ENCODE peak calls at places on chromosome 11, in seven cellular contexts. H is keratinocyte; U is naive thymus-derived CD4-positive, alpha-beta T cell; I is cardiac muscle cell; S is CD8-positive, alpha-beta memory T cell; Q is ovary; W is gastrocnemius medialis. A is an unnamed sample.

GRCh38 chr11:7846003-7846402 is 49.3 kb upstream of the OR5P2 start:
- DNase-seq in H (no peak), U (no peak), I (no peak), S (no peak), Q (no peak), W (no peak), A (no peak)

GRCh38 chr11:2955896-2956476 is 26.8 kb upstream of the PHLDA2 start:
- DNase-seq in H (no peak), U (no peak), I (no peak), S (no peak), Q (no peak), W (no peak), A (no peak)

GRCh38 chr11:114297806-114298700 is 1.9 kb downstream of the NNMT start:
- DNase-seq in H (no peak), U (no peak), I (no peak), S (no peak), Q (no peak), W (no peak), A (no peak)

GRCh38 chr11:1086171-1087102 is 11.8 kb downstream of the MUC2 start:
- DNase-seq in H (no peak), U (no peak), I (no peak), S (no peak), Q (no peak), W (no peak), A (no peak)

GRCh38 chr11:36376888-36377758 is 81.0 kb downstream of the PRR5L start:
- DNase-seq in H (no peak), U (no peak), I (peak; percentile 43), S (peak; percentile 48), Q (peak; percentile 58), W (peak; percentile 26), A (no peak)

GRCh38 chr11:34343153-34343552 is 14.7 kb downstream of the ABTB2 start:
- DNase-seq in H (no peak), U (no peak), I (no peak), S (no peak), Q (no peak), W (no peak), A (no peak)

GRCh38 chr11:113715882-113716625 is 9.9 kb upstream of the TMPRSS5 start:
- DNase-seq in H (no peak), U (no peak), I (no peak), S (no peak), Q (no peak), W (peak; percentile 34), A (no peak)

GRCh38 chr11:45748801-45749200 is 56.1 kb upstream of the SLC35C1 start:
- DNase-seq in H (no peak), U (no peak), I (no peak), S (no peak), Q (no peak), W (no peak), A (no peak)

GRCh38 chr11:72075109-72075508 is 5.2 kb downstream of the NUMA1 start:
- DNase-seq in H (no peak), U (no peak), I (no peak), S (no peak), Q (no peak), W (no peak), A (no peak)

GRCh38 chr11:2703487-2704141 is 3.8 kb upstream of the KCNQ1OT1 start:
- DNase-seq in H (no peak), U (no peak), I (no peak), S (no peak), Q (no peak), W (no peak), A (no peak)

DNA sequence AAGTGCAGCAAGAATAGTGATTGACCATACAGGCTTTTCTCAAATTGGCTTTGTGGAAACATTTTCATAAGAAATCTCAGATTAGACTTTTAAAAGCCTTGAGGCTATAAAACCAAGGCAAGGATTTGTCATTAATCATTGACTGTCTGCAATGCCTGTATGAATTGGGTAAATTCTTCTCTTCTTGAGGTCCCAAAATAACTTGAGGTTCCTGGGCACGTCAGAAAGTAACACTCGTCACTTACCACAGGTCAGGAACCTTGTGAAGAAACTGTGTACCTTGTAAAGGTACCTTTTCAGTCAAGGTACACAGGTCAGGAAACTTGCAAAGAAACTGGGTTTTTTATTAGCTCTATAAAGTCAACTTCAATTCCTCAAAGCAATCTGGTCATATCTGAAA is 43.3 kb upstream of the SORL1 start:
- DNase-seq in H (no peak), U (no peak), I (no peak), S (no peak), Q (no peak), W (no peak), A (no peak)
- H3K4me1 ChIP-seq in H (no peaks in the 10 kb centered on the region), U (no peaks in the 10 kb centered on the region), I (peaks cover 4% of the 10 kb centered on the region), S (no peaks in the 10 kb centered on the region), Q (no peaks in the 10 kb centered on the region), W (no peaks in the 10 kb centered on the region), A (no peaks in the 10 kb centered on the region)

DNA sequence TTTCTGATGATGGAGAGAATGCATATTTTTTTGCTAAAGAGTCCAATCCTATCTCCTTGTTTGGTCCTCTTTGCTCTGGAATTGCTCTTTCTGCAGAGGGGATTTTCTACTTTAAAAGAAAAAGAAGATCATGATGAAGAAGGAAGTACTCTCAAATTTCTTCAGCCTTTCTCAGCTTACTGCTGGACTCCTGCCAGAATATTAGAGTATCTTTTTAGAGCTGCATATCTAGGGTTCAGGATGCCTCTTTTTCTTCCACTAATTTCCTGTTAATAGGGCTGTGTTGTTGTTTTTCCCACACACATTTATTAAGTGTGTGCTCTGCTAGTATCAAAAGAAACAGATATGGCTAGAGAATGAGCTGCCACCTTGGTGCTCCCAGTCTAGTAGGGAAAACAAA is 18.2 kb downstream of the UBASH3B start:
- DNase-seq in H (no peak), U (no peak), I (no peak), S (no peak), Q (no peak), W (no peak), A (no peak)
- H3K27ac ChIP-seq in H (no peak overlapping the region), U (peak overlapping the region; percentile 36), I (no peak overlapping the region), S (no peak overlapping the region), Q (no peak overlapping the region), W (no peak overlapping the region), A (no peak overlapping the region)

GRCh38 chr11:110297082-110297725 is 790 bp upstream of the RDX start:
- DNase-seq in H (no peak), U (no peak), I (no peak), S (no peak), Q (no peak), W (no peak), A (no peak)
- H3K4me3 ChIP-seq in H (peak overlapping the region; percentile 95), U (peak overlapping the region; percentile 30), I (peak overlapping the region; percentile 99), S (no peak overlapping the region), Q (peak overlapping the region; percentile 61), W (peak overlapping the region; percentile 86), A (peak overlapping the region; percentile 41)

GRCh38 chr11:118897721-118898310 is 14.1 kb downstream of the CXCR5 start:
- DNase-seq in H (no peak), U (peak; percentile 9), I (no peak), S (no peak), Q (no peak), W (no peak), A (no peak)
- H3K4me1 ChIP-seq in H (no peaks in the 10 kb centered on the region), U (peaks cover 40% of the 10 kb centered on the region), I (no peaks in the 10 kb centered on the region), S (peaks cover 49% of the 10 kb centered on the region), Q (peaks cover 1% of the 10 kb centered on the region), W (peaks cover 4% of the 10 kb centered on the region), A (peaks cover 49% of the 10 kb centered on the region)

DNA sequence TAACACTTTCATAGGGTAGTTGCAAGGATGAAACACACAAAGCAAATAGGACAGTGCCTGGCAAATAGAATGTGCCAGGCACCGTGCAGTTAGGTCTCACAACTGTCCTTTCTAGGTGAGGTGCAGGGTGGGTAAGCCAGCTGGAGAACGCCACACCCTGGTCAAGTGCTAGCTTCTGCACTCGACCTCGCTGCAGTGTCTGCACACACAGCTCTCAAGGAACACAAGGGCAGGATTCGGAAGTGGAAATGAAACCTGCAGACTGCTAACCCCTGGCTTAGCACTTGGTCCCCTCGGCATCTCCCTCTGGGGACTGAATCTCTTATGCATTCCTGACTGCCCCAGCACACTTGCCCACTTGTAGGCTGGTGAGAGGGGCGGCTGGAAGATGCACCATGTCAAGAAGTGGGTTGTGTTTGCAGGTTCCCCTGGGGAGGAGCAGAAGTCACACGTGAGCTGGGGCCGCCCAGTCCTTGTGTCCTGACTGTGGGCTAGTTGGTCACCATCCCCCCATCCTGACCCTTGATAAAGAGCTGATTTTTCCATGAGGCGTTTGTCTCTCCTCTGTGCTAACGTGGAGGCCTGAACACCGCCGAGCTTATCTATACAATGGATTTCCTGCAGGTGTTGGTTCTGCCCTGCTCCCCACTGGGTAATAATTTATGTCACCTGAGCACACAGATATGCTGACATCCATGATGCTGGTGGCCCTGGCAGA is 89.0 kb downstream of the MICAL2 start:
- DNase-seq in H (no peak), U (no peak), I (peak; percentile 36), S (no peak), Q (no peak), W (no peak), A (no peak)
- H3K27ac ChIP-seq in H (peak overlapping the region; percentile 47), U (no peak overlapping the region), I (peak overlapping the region; percentile 90), S (no peak overlapping the region), Q (no peak overlapping the region), W (no peak overlapping the region), A (peak overlapping the region; percentile 83)

DNA sequence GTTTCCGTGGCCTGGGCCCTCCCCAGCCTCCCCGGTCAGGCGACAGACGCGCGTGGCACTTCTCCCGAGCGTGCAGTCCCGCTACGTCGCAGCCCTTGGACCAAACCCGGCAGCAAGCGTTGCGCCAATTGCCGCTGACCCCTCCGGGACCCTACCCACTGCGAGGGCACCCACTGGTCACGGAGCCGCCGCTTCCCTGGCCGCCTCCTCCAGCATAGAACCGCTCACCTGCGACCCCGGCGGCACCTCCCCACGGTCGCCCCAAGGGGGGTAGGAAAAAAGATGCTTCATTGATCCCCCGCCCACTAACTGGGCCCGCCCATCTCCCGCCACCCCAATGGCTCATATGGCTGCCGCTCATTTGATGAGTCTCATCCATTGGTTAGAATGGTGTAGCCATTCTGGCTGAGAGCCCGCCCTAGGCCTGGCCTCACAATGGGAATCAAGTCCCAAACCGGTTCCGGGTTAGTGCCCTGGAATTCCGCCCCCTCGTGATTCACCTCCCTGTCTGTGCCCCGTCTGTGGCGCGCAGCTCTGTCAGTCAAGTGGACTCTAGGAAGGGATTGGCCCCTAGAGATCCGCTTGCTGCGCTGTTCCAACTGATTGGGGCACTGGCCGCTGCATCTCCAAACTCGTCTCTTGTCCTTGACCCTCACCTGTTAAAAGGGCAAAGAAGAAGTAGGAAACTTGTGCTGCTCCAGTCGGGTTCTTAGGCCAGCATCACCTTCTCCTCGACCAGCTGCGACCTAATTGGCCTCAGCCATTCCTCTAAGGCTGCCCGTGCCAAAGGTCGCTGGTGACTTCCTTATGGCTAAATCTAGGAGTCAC is at the start of gene MSANTD4:
- DNase-seq in H (peak; percentile 84), U (peak; percentile 97), I (peak; percentile 99), S (peak; percentile 95), Q (peak; percentile 99), W (peak; percentile 99), A (peak; percentile 88)
- H3K4me3 ChIP-seq in H (peak within 1 kb of the TSS; percentile 97), U (peak within 1 kb of the TSS; percentile 82), I (peak within 1 kb of the TSS; percentile 81), S (peak within 1 kb of the TSS; percentile 84), Q (peak within 1 kb of the TSS; percentile 67), W (peak within 1 kb of the TSS; percentile 85), A (peak within 1 kb of the TSS; percentile 87)

GRCh38 chr11:44604171-44604581 is 38.7 kb downstream of the CD82 start:
- DNase-seq in H (no peak), U (no peak), I (no peak), S (no peak), Q (no peak), W (no peak), A (no peak)
- H3K4me1 ChIP-seq in H (no peaks in the 10 kb centered on the region), U (peaks cover 12% of the 10 kb centered on the region), I (no peaks in the 10 kb centered on the region), S (peaks cover 11% of the 10 kb centered on the region), Q (peaks cover 36% of the 10 kb centered on the region), W (no peaks in the 10 kb centered on the region), A (peaks cover 22% of the 10 kb centered on the region)

GRCh38 chr11:75924966-75925784 is 110.2 kb downstream of the UVRAG start:
- DNase-seq in H (no peak), U (no peak), I (no peak), S (no peak), Q (no peak), W (no peak), A (no peak)
- H3K27ac ChIP-seq in H (peak overlapping the region; percentile 28), U (no peak overlapping the region), I (no peak overlapping the region), S (no peak overlapping the region), Q (no peak overlapping the region), W (no peak overlapping the region), A (no peak overlapping the region)